ENCODE peak calls at places on chromosomes 1 and 21, in nine cellular contexts. One of them, this sample, is unnamed.

GRCh38 chr1:158999301-159000069 is 10.2 kb upstream of the IFI16 start:
- DNase-seq in dermis blood vessel endothelial cell: peak; percentile 94
- DNase-seq in Calu3: peak; percentile 40
- DNase-seq in activated CD4-positive, alpha-beta T cell treated with anti-CD3 and anti-CD28 coated beads for 24 hours: no peak
- DNase-seq in ascending aorta: peak; percentile 89
- DNase-seq in stimulated activated CD4-positive, alpha-beta T cell treated with anti-CD3 and anti-CD28 coated beads, Interleukin-2, amount 100 ng/mL, for 48 hours: no peak
- DNase-seq in CD8-positive, alpha-beta memory T cell: no peak
- DNase-seq in breast epithelium: peak; percentile 70
- DNase-seq in CD4-positive, CD25-positive, alpha-beta regulatory T cell: no peak
- DNase-seq in this sample: peak; percentile 94

GRCh38 chr1:95042286-95042685 is 30.5 kb downstream of the ALG14 start:
- DNase-seq in activated CD4-positive, alpha-beta T cell treated with anti-CD3 and anti-CD28 coated beads for 24 hours: no peak
- DNase-seq in CD8-positive, alpha-beta memory T cell: no peak
- DNase-seq in dermis blood vessel endothelial cell: no peak
- DNase-seq in Calu3: no peak
- DNase-seq in stimulated activated CD4-positive, alpha-beta T cell treated with anti-CD3 and anti-CD28 coated beads, Interleukin-2, amount 100 ng/mL, for 48 hours: no peak
- DNase-seq in CD4-positive, CD25-positive, alpha-beta regulatory T cell: no peak
- DNase-seq in breast epithelium: no peak
- DNase-seq in ascending aorta: no peak
- DNase-seq in this sample: no peak

GRCh38 chr21:31397939-31398338 is 53.9 kb upstream of the TIAM1 start:
- DNase-seq in ascending aorta: no peak
- DNase-seq in stimulated activated CD4-positive, alpha-beta T cell treated with anti-CD3 and anti-CD28 coated beads, Interleukin-2, amount 100 ng/mL, for 48 hours: no peak
- DNase-seq in Calu3: no peak
- DNase-seq in breast epithelium: no peak
- DNase-seq in dermis blood vessel endothelial cell: no peak
- DNase-seq in CD8-positive, alpha-beta memory T cell: no peak
- DNase-seq in CD4-positive, CD25-positive, alpha-beta regulatory T cell: peak; percentile 81
- DNase-seq in activated CD4-positive, alpha-beta T cell treated with anti-CD3 and anti-CD28 coated beads for 24 hours: no peak
- DNase-seq in this sample: peak; percentile 61

GRCh38 chr1:172089768-172090510 is 248.6 kb downstream of the DNM3 start:
- DNase-seq in activated CD4-positive, alpha-beta T cell treated with anti-CD3 and anti-CD28 coated beads for 24 hours: peak; percentile 34
- DNase-seq in CD4-positive, CD25-positive, alpha-beta regulatory T cell: peak; percentile 80
- DNase-seq in stimulated activated CD4-positive, alpha-beta T cell treated with anti-CD3 and anti-CD28 coated beads, Interleukin-2, amount 100 ng/mL, for 48 hours: peak; percentile 38
- DNase-seq in dermis blood vessel endothelial cell: peak; percentile 81
- DNase-seq in CD8-positive, alpha-beta memory T cell: peak; percentile 68
- DNase-seq in breast epithelium: peak; percentile 59
- DNase-seq in Calu3: peak; percentile 83
- DNase-seq in ascending aorta: peak; percentile 71
- DNase-seq in this sample: peak; percentile 86

GRCh38 chr1:232574867-232575523 is 54.9 kb downstream of the SIPA1L2 start:
- DNase-seq in breast epithelium: no peak
- DNase-seq in stimulated activated CD4-positive, alpha-beta T cell treated with anti-CD3 and anti-CD28 coated beads, Interleukin-2, amount 100 ng/mL, for 48 hours: no peak
- DNase-seq in Calu3: no peak
- DNase-seq in CD8-positive, alpha-beta memory T cell: no peak
- DNase-seq in CD4-positive, CD25-positive, alpha-beta regulatory T cell: no peak
- DNase-seq in ascending aorta: no peak
- DNase-seq in dermis blood vessel endothelial cell: no peak
- DNase-seq in activated CD4-positive, alpha-beta T cell treated with anti-CD3 and anti-CD28 coated beads for 24 hours: no peak
- DNase-seq in this sample: no peak

GRCh38 chr1:214842856-214843255 is 239.7 kb upstream of the KCNK2 start:
- DNase-seq in stimulated activated CD4-positive, alpha-beta T cell treated with anti-CD3 and anti-CD28 coated beads, Interleukin-2, amount 100 ng/mL, for 48 hours: no peak
- DNase-seq in Calu3: no peak
- DNase-seq in dermis blood vessel endothelial cell: no peak
- DNase-seq in CD8-positive, alpha-beta memory T cell: no peak
- DNase-seq in breast epithelium: no peak
- DNase-seq in CD4-positive, CD25-positive, alpha-beta regulatory T cell: no peak
- DNase-seq in activated CD4-positive, alpha-beta T cell treated with anti-CD3 and anti-CD28 coated beads for 24 hours: no peak
- DNase-seq in ascending aorta: no peak
- DNase-seq in this sample: no peak

GRCh38 chr1:67791686-67792475 is 41.4 kb downstream of the GNG12 start:
- DNase-seq in activated CD4-positive, alpha-beta T cell treated with anti-CD3 and anti-CD28 coated beads for 24 hours: no peak
- DNase-seq in CD8-positive, alpha-beta memory T cell: no peak
- DNase-seq in Calu3: no peak
- DNase-seq in CD4-positive, CD25-positive, alpha-beta regulatory T cell: no peak
- DNase-seq in dermis blood vessel endothelial cell: peak; percentile 83
- DNase-seq in stimulated activated CD4-positive, alpha-beta T cell treated with anti-CD3 and anti-CD28 coated beads, Interleukin-2, amount 100 ng/mL, for 48 hours: no peak
- DNase-seq in ascending aorta: peak; percentile 77
- DNase-seq in breast epithelium: no peak
- DNase-seq in this sample: no peak

GRCh38 chr1:22044690-22045420 is 7.7 kb upstream of the CDC42 start:
- DNase-seq in Calu3: no peak
- DNase-seq in activated CD4-positive, alpha-beta T cell treated with anti-CD3 and anti-CD28 coated beads for 24 hours: no peak
- DNase-seq in CD4-positive, CD25-positive, alpha-beta regulatory T cell: no peak
- DNase-seq in breast epithelium: no peak
- DNase-seq in dermis blood vessel endothelial cell: no peak
- DNase-seq in CD8-positive, alpha-beta memory T cell: no peak
- DNase-seq in ascending aorta: no peak
- DNase-seq in stimulated activated CD4-positive, alpha-beta T cell treated with anti-CD3 and anti-CD28 coated beads, Interleukin-2, amount 100 ng/mL, for 48 hours: no peak
- DNase-seq in this sample: no peak

GRCh38 chr1:28756846-28757245 is 20.1 kb downstream of the YTHDF2 start:
- DNase-seq in dermis blood vessel endothelial cell: peak; percentile 45
- DNase-seq in CD4-positive, CD25-positive, alpha-beta regulatory T cell: peak; percentile 26
- DNase-seq in stimulated activated CD4-positive, alpha-beta T cell treated with anti-CD3 and anti-CD28 coated beads, Interleukin-2, amount 100 ng/mL, for 48 hours: no peak
- DNase-seq in CD8-positive, alpha-beta memory T cell: no peak
- DNase-seq in activated CD4-positive, alpha-beta T cell treated with anti-CD3 and anti-CD28 coated beads for 24 hours: no peak
- DNase-seq in ascending aorta: no peak
- DNase-seq in Calu3: no peak
- DNase-seq in breast epithelium: no peak
- DNase-seq in this sample: no peak

GRCh38 chr1:55448261-55448660 is 233.1 kb upstream of the USP24 start:
- DNase-seq in Calu3: no peak
- DNase-seq in CD8-positive, alpha-beta memory T cell: no peak
- DNase-seq in activated CD4-positive, alpha-beta T cell treated with anti-CD3 and anti-CD28 coated beads for 24 hours: no peak
- DNase-seq in breast epithelium: no peak
- DNase-seq in CD4-positive, CD25-positive, alpha-beta regulatory T cell: no peak
- DNase-seq in stimulated activated CD4-positive, alpha-beta T cell treated with anti-CD3 and anti-CD28 coated beads, Interleukin-2, amount 100 ng/mL, for 48 hours: no peak
- DNase-seq in dermis blood vessel endothelial cell: no peak
- DNase-seq in ascending aorta: no peak
- DNase-seq in this sample: no peak

GRCh38 chr1:7084232-7084894 is 299.1 kb downstream of the CAMTA1 start:
- DNase-seq in stimulated activated CD4-positive, alpha-beta T cell treated with anti-CD3 and anti-CD28 coated beads, Interleukin-2, amount 100 ng/mL, for 48 hours: no peak
- DNase-seq in CD8-positive, alpha-beta memory T cell: no peak
- DNase-seq in ascending aorta: no peak
- DNase-seq in breast epithelium: no peak
- DNase-seq in dermis blood vessel endothelial cell: no peak
- DNase-seq in activated CD4-positive, alpha-beta T cell treated with anti-CD3 and anti-CD28 coated beads for 24 hours: no peak
- DNase-seq in CD4-positive, CD25-positive, alpha-beta regulatory T cell: no peak
- DNase-seq in Calu3: no peak
- DNase-seq in this sample: peak; percentile 59

GRCh38 chr21:45042664-45043161 is 31.7 kb upstream of the ADARB1 start:
- DNase-seq in breast epithelium: no peak
- DNase-seq in CD4-positive, CD25-positive, alpha-beta regulatory T cell: no peak
- DNase-seq in activated CD4-positive, alpha-beta T cell treated with anti-CD3 and anti-CD28 coated beads for 24 hours: no peak
- DNase-seq in dermis blood vessel endothelial cell: no peak
- DNase-seq in CD8-positive, alpha-beta memory T cell: no peak
- DNase-seq in stimulated activated CD4-positive, alpha-beta T cell treated with anti-CD3 and anti-CD28 coated beads, Interleukin-2, amount 100 ng/mL, for 48 hours: no peak
- DNase-seq in ascending aorta: peak; percentile 62
- DNase-seq in Calu3: no peak
- DNase-seq in this sample: no peak

GRCh38 chr21:43734131-43734634 is 15.3 kb downstream of the PDXK start:
- DNase-seq in stimulated activated CD4-positive, alpha-beta T cell treated with anti-CD3 and anti-CD28 coated beads, Interleukin-2, amount 100 ng/mL, for 48 hours: no peak
- DNase-seq in activated CD4-positive, alpha-beta T cell treated with anti-CD3 and anti-CD28 coated beads for 24 hours: no peak
- DNase-seq in dermis blood vessel endothelial cell: no peak
- DNase-seq in CD4-positive, CD25-positive, alpha-beta regulatory T cell: peak; percentile 83
- DNase-seq in CD8-positive, alpha-beta memory T cell: no peak
- DNase-seq in Calu3: peak; percentile 15
- DNase-seq in breast epithelium: no peak
- DNase-seq in ascending aorta: no peak
- DNase-seq in this sample: no peak

GRCh38 chr1:98176414-98176813 is 255.6 kb upstream of the DPYD start:
- DNase-seq in ascending aorta: no peak
- DNase-seq in dermis blood vessel endothelial cell: no peak
- DNase-seq in CD8-positive, alpha-beta memory T cell: no peak
- DNase-seq in CD4-positive, CD25-positive, alpha-beta regulatory T cell: no peak
- DNase-seq in Calu3: no peak
- DNase-seq in stimulated activated CD4-positive, alpha-beta T cell treated with anti-CD3 and anti-CD28 coated beads, Interleukin-2, amount 100 ng/mL, for 48 hours: no peak
- DNase-seq in breast epithelium: no peak
- DNase-seq in activated CD4-positive, alpha-beta T cell treated with anti-CD3 and anti-CD28 coated beads for 24 hours: no peak
- DNase-seq in this sample: no peak

GRCh38 chr21:17458279-17458678 is 54.6 kb upstream of the CXADR start:
- DNase-seq in stimulated activated CD4-positive, alpha-beta T cell treated with anti-CD3 and anti-CD28 coated beads, Interleukin-2, amount 100 ng/mL, for 48 hours: no peak
- DNase-seq in CD4-positive, CD25-positive, alpha-beta regulatory T cell: no peak
- DNase-seq in activated CD4-positive, alpha-beta T cell treated with anti-CD3 and anti-CD28 coated beads for 24 hours: no peak
- DNase-seq in CD8-positive, alpha-beta memory T cell: no peak
- DNase-seq in ascending aorta: no peak
- DNase-seq in Calu3: no peak
- DNase-seq in dermis blood vessel endothelial cell: no peak
- DNase-seq in breast epithelium: no peak
- DNase-seq in this sample: no peak

GRCh38 chr1:97844552-97845089 is 76.2 kb downstream of the DPYD start:
- DNase-seq in activated CD4-positive, alpha-beta T cell treated with anti-CD3 and anti-CD28 coated beads for 24 hours: no peak
- DNase-seq in CD8-positive, alpha-beta memory T cell: no peak
- DNase-seq in breast epithelium: no peak
- DNase-seq in stimulated activated CD4-positive, alpha-beta T cell treated with anti-CD3 and anti-CD28 coated beads, Interleukin-2, amount 100 ng/mL, for 48 hours: no peak
- DNase-seq in ascending aorta: no peak
- DNase-seq in Calu3: no peak
- DNase-seq in CD4-positive, CD25-positive, alpha-beta regulatory T cell: no peak
- DNase-seq in dermis blood vessel endothelial cell: no peak
- DNase-seq in this sample: no peak

GRCh38 chr1:225364439-225364838 is 63.4 kb downstream of the LBR start:
- DNase-seq in dermis blood vessel endothelial cell: no peak
- DNase-seq in stimulated activated CD4-positive, alpha-beta T cell treated with anti-CD3 and anti-CD28 coated beads, Interleukin-2, amount 100 ng/mL, for 48 hours: no peak
- DNase-seq in CD8-positive, alpha-beta memory T cell: no peak
- DNase-seq in ascending aorta: no peak
- DNase-seq in breast epithelium: no peak
- DNase-seq in CD4-positive, CD25-positive, alpha-beta regulatory T cell: no peak
- DNase-seq in activated CD4-positive, alpha-beta T cell treated with anti-CD3 and anti-CD28 coated beads for 24 hours: no peak
- DNase-seq in Calu3: no peak
- DNase-seq in this sample: no peak

GRCh38 chr1:202084791-202085681 is 37.7 kb upstream of the GPR37L1 start:
- DNase-seq in CD4-positive, CD25-positive, alpha-beta regulatory T cell: no peak
- DNase-seq in CD8-positive, alpha-beta memory T cell: no peak
- DNase-seq in ascending aorta: no peak
- DNase-seq in dermis blood vessel endothelial cell: no peak
- DNase-seq in stimulated activated CD4-positive, alpha-beta T cell treated with anti-CD3 and anti-CD28 coated beads, Interleukin-2, amount 100 ng/mL, for 48 hours: no peak
- DNase-seq in activated CD4-positive, alpha-beta T cell treated with anti-CD3 and anti-CD28 coated beads for 24 hours: no peak
- DNase-seq in Calu3: peak; percentile 97
- DNase-seq in breast epithelium: peak; percentile 78
- DNase-seq in this sample: peak; percentile 71

GRCh38 chr21:45256021-45256911 is 31.4 kb downstream of the POFUT2 start:
- DNase-seq in breast epithelium: no peak
- DNase-seq in stimulated activated CD4-positive, alpha-beta T cell treated with anti-CD3 and anti-CD28 coated beads, Interleukin-2, amount 100 ng/mL, for 48 hours: no peak
- DNase-seq in CD4-positive, CD25-positive, alpha-beta regulatory T cell: no peak
- DNase-seq in Calu3: no peak
- DNase-seq in activated CD4-positive, alpha-beta T cell treated with anti-CD3 and anti-CD28 coated beads for 24 hours: no peak
- DNase-seq in CD8-positive, alpha-beta memory T cell: no peak
- DNase-seq in dermis blood vessel endothelial cell: no peak
- DNase-seq in ascending aorta: peak; percentile 48
- DNase-seq in this sample: peak; percentile 40

GRCh38 chr21:37130971-37131370 is 57.9 kb downstream of the TTC3 start:
- DNase-seq in ascending aorta: no peak
- DNase-seq in dermis blood vessel endothelial cell: no peak
- DNase-seq in Calu3: no peak
- DNase-seq in CD8-positive, alpha-beta memory T cell: no peak
- DNase-seq in breast epithelium: no peak
- DNase-seq in activated CD4-positive, alpha-beta T cell treated with anti-CD3 and anti-CD28 coated beads for 24 hours: no peak
- DNase-seq in stimulated activated CD4-positive, alpha-beta T cell treated with anti-CD3 and anti-CD28 coated beads, Interleukin-2, amount 100 ng/mL, for 48 hours: no peak
- DNase-seq in CD4-positive, CD25-positive, alpha-beta regulatory T cell: no peak
- DNase-seq in this sample: no peak